ENCODE peak calls at places on chromosomes 7 and 10, in five cellular contexts. D is ovary; M is stimulated activated naive CD8-positive, alpha-beta T cell treated with anti-CD3 and anti-CD28 coated beads, Interleukin-15, Interleukin-2, amounts not matched to agents 100 U/mL and 50 U/mL, for 24 hours; V is iris pigment epithelial cell; O is anterior cingulate cortex. F is an unnamed sample.
A peak's percentile ranks its signal among the peaks of the same experiment; 100 is the strongest.

GRCh38 chr7:35545831-35546230 is 149.1 kb downstream of the HERPUD2 start:
- DNase-seq in V (no peak), O (no peak), M (no peak), D (no peak), F (no peak)

GRCh38 chr7:204326-204725 is 12.0 kb downstream of the FAM20C start:
- DNase-seq in O (no peak), M (no peak), V (no peak), D (no peak), F (no peak)

GRCh38 chr7:33807779-33808482 is 97.4 kb upstream of the BMPER start:
- DNase-seq in V (peak; percentile 78), M (peak; percentile 19), D (no peak), O (no peak), F (peak; percentile 87)

GRCh38 chr7:41247128-41247865 is 455.6 kb downstream of the INHBA start:
- DNase-seq in M (no peak), O (no peak), V (peak; percentile 54), D (no peak), F (no peak)

GRCh38 chr7:151598045-151598444 is 78.3 kb upstream of the RHEB start:
- DNase-seq in O (no peak), D (no peak), V (peak; percentile 97), M (no peak), F (peak; percentile 97)

GRCh38 chr7:120733143-120733542 is 124.8 kb downstream of the TSPAN12 start:
- DNase-seq in M (no peak), V (peak; percentile 95), O (no peak), D (no peak), F (peak; percentile 67)

GRCh38 chr7:149281508-149282330 is 19.7 kb downstream of the ZNF783 start:
- DNase-seq in V (no peak), O (no peak), D (no peak), M (no peak), F (no peak)

GRCh38 chr7:137882261-137882668 is 35.5 kb upstream of the DGKI start:
- DNase-seq in O (no peak), D (no peak), V (peak; percentile 100), M (peak; percentile 32), F (peak; percentile 99)

GRCh38 chr10:118798186-118798811 is 43.5 kb upstream of the CACUL1 start:
- DNase-seq in M (no peak), O (no peak), D (no peak), V (peak; percentile 75), F (peak; percentile 22)

GRCh38 chr7:18583305-18583704 is 87.8 kb downstream of the HDAC9 start:
- DNase-seq in M (no peak), D (no peak), O (no peak), V (peak; percentile 68), F (peak; percentile 75)

GRCh38 chr7:24609570-24609969 is 36.3 kb downstream of the PALS2 start:
- DNase-seq in M (no peak), D (no peak), O (no peak), V (no peak), F (no peak)

GRCh38 chr7:154473360-154473759 is 421.2 kb downstream of the DPP6 start:
- DNase-seq in M (no peak), V (no peak), O (no peak), D (no peak), F (no peak)

GRCh38 chr10:131143425-131144165 is 167.9 kb downstream of the TCERG1L start:
- DNase-seq in O (no peak), D (no peak), M (no peak), V (no peak), F (no peak)

GRCh38 chr7:92987095-92987494 is 130.7 kb downstream of the SAMD9 start:
- DNase-seq in M (no peak), V (peak; percentile 89), O (no peak), D (no peak), F (peak; percentile 47)